ENCODE peak calls at places on chromosomes 1 and 21, in five cellular contexts. U is H54, C is fibroblast of lung, O is NCI-H2081, E is kidney epithelial cell. V is an unnamed sample.

GRCh38 chr1:221527886-221528634 is 213.8 kb downstream of the DUSP10 start:
- DNase-seq in U (no peak), O (no peak), C (peak; percentile 8), E (no peak), V (no peak)

GRCh38 chr1:112731451-112731850 is 16.3 kb upstream of the PPM1J start:
- DNase-seq in E (no peak), C (no peak), U (no peak), O (no peak), V (no peak)

GRCh38 chr1:111880866-111881837 is 108.3 kb downstream of the KCND3 start:
- DNase-seq in C (no peak), E (no peak), U (no peak), O (peak; percentile 65), V (no peak)

GRCh38 chr1:103108525-103109150 is 316 bp upstream of the COL11A1 start:
- DNase-seq in E (no peak), O (no peak), U (no peak), C (no peak), V (peak; percentile 90)

GRCh38 chr1:54248966-54249365 is 49.0 kb downstream of the MRPL37 start:
- DNase-seq in O (no peak), C (peak; percentile 29), U (peak; percentile 36), E (no peak), V (no peak)

GRCh38 chr1:29322147-29322694 is 85.9 kb downstream of the PTPRU start:
- DNase-seq in C (no peak), E (no peak), O (no peak), U (no peak), V (no peak)

GRCh38 chr1:240611619-240612490 is at the start of gene GREM2:
- DNase-seq in C (peak; percentile 84), E (peak; percentile 72), U (peak; percentile 34), O (peak; percentile 59), V (peak; percentile 68)

GRCh38 chr1:204046346-204046745 is 26.6 kb upstream of the SOX13 start:
- DNase-seq in O (no peak), E (no peak), C (no peak), U (no peak), V (no peak)

GRCh38 chr1:247294282-247294681 is 37.4 kb downstream of the ZNF496 start:
- DNase-seq in O (no peak), U (peak; percentile 71), E (peak; percentile 64), C (peak; percentile 75), V (no peak)

GRCh38 chr1:159879977-159880376 is 17.5 kb upstream of the VSIG8 start:
- DNase-seq in E (no peak), O (no peak), C (peak; percentile 87), U (peak; percentile 54), V (no peak)

GRCh38 chr1:9835758-9836631 is 12.2 kb upstream of the CLSTN1 start:
- DNase-seq in U (no peak), E (no peak), O (peak; percentile 37), C (peak; percentile 51), V (no peak)

GRCh38 chr1:50422946-50423669 is at the start of gene DMRTA2:
- DNase-seq in E (no peak), C (no peak), U (no peak), O (peak; percentile 83), V (peak; percentile 78)

GRCh38 chr1:39692152-39693064 is 1.2 kb upstream of the HPCAL4 start:
- DNase-seq in E (no peak), O (no peak), C (no peak), U (no peak), V (no peak)

GRCh38 chr21:36928960-36929359 is 37.5 kb downstream of the HLCS start:
- DNase-seq in U (no peak), O (no peak), E (no peak), C (no peak), V (no peak)

GRCh38 chr1:2104621-2105427 is 54.6 kb downstream of the PRKCZ start:
- DNase-seq in O (no peak), C (peak; percentile 30), U (no peak), E (no peak), V (no peak)

V was measured in SJSA1.